ENCODE peak calls at places on chromosomes 4 and X, in five cellular contexts. One of them, this sample, is unnamed. For H3K4me1 and H3K27me3, the result is how much of the 10 kb centered on the place peaks cover.

GRCh38 chr4:31674313-31674947 is 954.3 kb downstream of the PCDH7 start:
- DNase-seq in heart right ventricle: no peak
- DNase-seq in aorta: no peak
- DNase-seq in RWPE2: no peak
- DNase-seq in neural progenitor cell: peak
- DNase-seq in this sample: peak

GRCh38 chr4:137610960-137611359 is 78.7 kb upstream of the PCDH18 start:
- DNase-seq in heart right ventricle: no peak
- DNase-seq in aorta: no peak
- DNase-seq in RWPE2: no peak
- DNase-seq in neural progenitor cell: peak
- DNase-seq in this sample: peak

GRCh38 chr4:154364012-154364863 is 127.4 kb downstream of the DCHS2 start:
- DNase-seq in heart right ventricle: no peak
- DNase-seq in aorta: no peak
- DNase-seq in RWPE2: no peak
- DNase-seq in neural progenitor cell: no peak
- DNase-seq in this sample: no peak

GRCh38 chr4:142615324-142615665 is 230.8 kb downstream of the INPP4B start:
- DNase-seq in heart right ventricle: no peak
- DNase-seq in aorta: no peak
- DNase-seq in RWPE2: no peak
- DNase-seq in neural progenitor cell: no peak
- DNase-seq in this sample: no peak

GRCh38 chr4:186169942-186170802 is 21.2 kb upstream of the CYP4V2 start:
- DNase-seq in heart right ventricle: no peak
- DNase-seq in aorta: no peak
- DNase-seq in RWPE2: no peak
- DNase-seq in neural progenitor cell: no peak
- DNase-seq in this sample: no peak

GRCh38 chr4:15702941-15703403 is at the start of gene BST1:
- DNase-seq in heart right ventricle: peak
- DNase-seq in aorta: peak
- DNase-seq in RWPE2: no peak
- DNase-seq in neural progenitor cell: peak
- DNase-seq in this sample: peak

GRCh38 chrX:49184294-49185061 is 1.7 kb downstream of the PRICKLE3 start:
- DNase-seq in heart right ventricle: peak
- DNase-seq in aorta: peak
- DNase-seq in RWPE2: peak
- DNase-seq in neural progenitor cell: peak
- DNase-seq in this sample: peak

GRCh38 chr4:13656569-13656988 is 29.1 kb upstream of the BOD1L1 start:
- DNase-seq in heart right ventricle: peak
- DNase-seq in aorta: peak
- DNase-seq in RWPE2: no peak
- DNase-seq in neural progenitor cell: peak
- DNase-seq in this sample: peak

GRCh38 chr4:123587983-123588494 is 191.4 kb downstream of the SPRY1 start:
- DNase-seq in heart right ventricle: no peak
- DNase-seq in aorta: no peak
- DNase-seq in RWPE2: peak
- DNase-seq in neural progenitor cell: no peak
- DNase-seq in this sample: peak

GRCh38 chr4:120821986-120822385 is 100.5 kb downstream of the PRDM5 start:
- DNase-seq in heart right ventricle: no peak
- DNase-seq in aorta: no peak
- DNase-seq in RWPE2: no peak
- DNase-seq in neural progenitor cell: no peak
- DNase-seq in this sample: no peak

GRCh38 chrX:84161641-84162040 is 26.4 kb downstream of the RPS6KA6 start:
- DNase-seq in heart right ventricle: no peak
- DNase-seq in aorta: no peak
- DNase-seq in RWPE2: no peak
- DNase-seq in neural progenitor cell: no peak
- DNase-seq in this sample: no peak
- H3K4me1 ChIP-seq in heart right ventricle: under half
- H3K4me1 ChIP-seq in aorta: under half
- H3K4me1 ChIP-seq in RWPE2: under half
- H3K4me1 ChIP-seq in neural progenitor cell: under half
- H3K4me1 ChIP-seq in this sample: under half

GRCh38 chr4:40221744-40222143 is 24.9 kb downstream of the RHOH start:
- DNase-seq in heart right ventricle: no peak
- DNase-seq in aorta: no peak
- DNase-seq in RWPE2: no peak
- DNase-seq in neural progenitor cell: no peak
- DNase-seq in this sample: no peak
- H3K4me3 ChIP-seq in heart right ventricle: no peak
- H3K4me3 ChIP-seq in aorta: no peak
- H3K4me3 ChIP-seq in RWPE2: no peak
- H3K4me3 ChIP-seq in neural progenitor cell: no peak
- H3K4me3 ChIP-seq in this sample: no peak

GRCh38 chrX:108171671-108172070 is 80.1 kb downstream of the ATG4A start:
- DNase-seq in heart right ventricle: no peak
- DNase-seq in aorta: no peak
- DNase-seq in RWPE2: no peak
- DNase-seq in neural progenitor cell: no peak
- DNase-seq in this sample: no peak

GRCh38 chrX:108165349-108166111 is 74.0 kb downstream of the ATG4A start:
- DNase-seq in heart right ventricle: no peak
- DNase-seq in aorta: no peak
- DNase-seq in RWPE2: no peak
- DNase-seq in neural progenitor cell: peak
- DNase-seq in this sample: no peak

GRCh38 chrX:108169768-108170167 is 78.2 kb downstream of the ATG4A start:
- DNase-seq in heart right ventricle: no peak
- DNase-seq in aorta: no peak
- DNase-seq in RWPE2: no peak
- DNase-seq in neural progenitor cell: no peak
- DNase-seq in this sample: no peak

GRCh38 chrX:108167211-108167872 is 75.8 kb downstream of the ATG4A start:
- DNase-seq in heart right ventricle: no peak
- DNase-seq in aorta: no peak
- DNase-seq in RWPE2: no peak
- DNase-seq in neural progenitor cell: no peak
- DNase-seq in this sample: peak

GRCh38 chrX:108168961-108169740 is 77.6 kb downstream of the ATG4A start:
- DNase-seq in heart right ventricle: no peak
- DNase-seq in aorta: no peak
- DNase-seq in RWPE2: no peak
- DNase-seq in neural progenitor cell: no peak
- DNase-seq in this sample: no peak
- H3K27me3 ChIP-seq in heart right ventricle: under half
- H3K27me3 ChIP-seq in aorta: under half
- H3K27me3 ChIP-seq in RWPE2: under half
- H3K27me3 ChIP-seq in neural progenitor cell: under half
- H3K27me3 ChIP-seq in this sample: under half

DNA sequence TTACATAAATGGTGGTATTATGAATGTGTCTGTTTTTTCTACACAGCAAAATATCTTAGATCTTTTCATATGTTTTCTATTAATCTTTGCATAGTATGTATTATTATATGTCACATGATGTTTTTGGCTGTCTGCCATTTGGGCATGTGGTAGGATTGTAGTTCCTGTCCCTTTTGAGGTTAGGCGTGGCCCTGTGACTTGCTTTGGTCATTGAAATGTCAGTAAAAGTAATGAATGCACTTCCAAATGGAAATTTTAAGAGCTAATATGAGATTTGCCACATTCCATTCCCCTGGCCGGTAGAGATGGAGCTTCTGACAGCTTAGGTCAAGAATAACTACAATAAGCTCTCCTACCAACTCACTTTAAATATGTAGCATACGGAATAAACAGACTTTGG is 45.1 kb downstream of the JADE3 start:
- DNase-seq in heart right ventricle: no peak
- DNase-seq in aorta: no peak
- DNase-seq in RWPE2: no peak
- DNase-seq in neural progenitor cell: no peak
- DNase-seq in this sample: no peak
- H3K4me1 ChIP-seq in heart right ventricle: under half
- H3K4me1 ChIP-seq in aorta: under half
- H3K4me1 ChIP-seq in RWPE2: under half
- H3K4me1 ChIP-seq in neural progenitor cell: under half
- H3K4me1 ChIP-seq in this sample: under half

GRCh38 chr4:5839751-5840674 is 52.9 kb downstream of the CRMP1 start:
- DNase-seq in heart right ventricle: peak
- DNase-seq in aorta: peak
- DNase-seq in RWPE2: peak
- DNase-seq in neural progenitor cell: no peak
- DNase-seq in this sample: no peak
- H3K4me3 ChIP-seq in heart right ventricle: no peak
- H3K4me3 ChIP-seq in aorta: no peak
- H3K4me3 ChIP-seq in RWPE2: no peak
- H3K4me3 ChIP-seq in neural progenitor cell: no peak
- H3K4me3 ChIP-seq in this sample: no peak

GRCh38 chr4:6568148-6568547 is 6.8 kb upstream of the MAN2B2 start:
- DNase-seq in heart right ventricle: no peak
- DNase-seq in aorta: no peak
- DNase-seq in RWPE2: no peak
- DNase-seq in neural progenitor cell: no peak
- DNase-seq in this sample: no peak
- H3K27me3 ChIP-seq in heart right ventricle: under half
- H3K27me3 ChIP-seq in aorta: under half
- H3K27me3 ChIP-seq in RWPE2: under half
- H3K27me3 ChIP-seq in neural progenitor cell: half or more
- H3K27me3 ChIP-seq in this sample: under half

GRCh38 chr4:1328267-1329155 is 18.5 kb upstream of the UVSSA start:
- DNase-seq in heart right ventricle: no peak
- DNase-seq in aorta: no peak
- DNase-seq in RWPE2: no peak
- DNase-seq in neural progenitor cell: no peak
- DNase-seq in this sample: no peak
- H3K4me1 ChIP-seq in heart right ventricle: under half
- H3K4me1 ChIP-seq in aorta: under half
- H3K4me1 ChIP-seq in RWPE2: under half
- H3K4me1 ChIP-seq in neural progenitor cell: under half
- H3K4me1 ChIP-seq in this sample: under half

DNA sequence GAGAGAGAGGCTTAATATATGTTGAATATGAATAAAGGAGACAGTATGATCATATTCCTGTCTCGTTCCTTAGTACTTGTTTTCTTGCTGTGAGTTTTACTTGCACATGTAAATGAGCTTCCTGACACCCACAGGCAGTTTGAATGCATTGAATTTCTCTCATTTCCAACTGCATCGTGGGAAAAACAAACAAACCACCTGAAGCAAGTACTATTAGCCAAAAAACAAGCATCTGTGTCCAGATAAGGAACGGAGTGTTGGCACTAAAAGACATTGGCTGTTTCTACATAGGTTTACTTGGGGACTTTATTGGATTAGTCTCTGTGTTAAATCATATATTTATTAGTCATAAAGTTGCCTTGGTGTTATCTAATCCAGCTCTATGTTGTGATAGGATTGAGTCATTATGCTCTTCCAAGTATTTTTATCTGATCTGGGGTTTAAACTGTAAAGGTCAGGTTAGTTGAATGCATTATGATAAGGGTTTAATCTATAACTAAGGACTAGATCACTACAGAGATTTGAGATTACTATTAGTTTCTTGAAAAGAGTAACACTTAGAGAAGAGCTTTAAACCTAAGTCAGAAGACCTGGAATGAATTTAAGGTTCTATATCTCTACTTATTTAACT is 339.0 kb upstream of the SPANXN4 start:
- DNase-seq in heart right ventricle: no peak
- DNase-seq in aorta: no peak
- DNase-seq in RWPE2: no peak
- DNase-seq in neural progenitor cell: no peak
- DNase-seq in this sample: no peak
- H3K4me3 ChIP-seq in heart right ventricle: no peak
- H3K4me3 ChIP-seq in aorta: no peak
- H3K4me3 ChIP-seq in RWPE2: no peak
- H3K4me3 ChIP-seq in neural progenitor cell: no peak
- H3K4me3 ChIP-seq in this sample: no peak

DNA sequence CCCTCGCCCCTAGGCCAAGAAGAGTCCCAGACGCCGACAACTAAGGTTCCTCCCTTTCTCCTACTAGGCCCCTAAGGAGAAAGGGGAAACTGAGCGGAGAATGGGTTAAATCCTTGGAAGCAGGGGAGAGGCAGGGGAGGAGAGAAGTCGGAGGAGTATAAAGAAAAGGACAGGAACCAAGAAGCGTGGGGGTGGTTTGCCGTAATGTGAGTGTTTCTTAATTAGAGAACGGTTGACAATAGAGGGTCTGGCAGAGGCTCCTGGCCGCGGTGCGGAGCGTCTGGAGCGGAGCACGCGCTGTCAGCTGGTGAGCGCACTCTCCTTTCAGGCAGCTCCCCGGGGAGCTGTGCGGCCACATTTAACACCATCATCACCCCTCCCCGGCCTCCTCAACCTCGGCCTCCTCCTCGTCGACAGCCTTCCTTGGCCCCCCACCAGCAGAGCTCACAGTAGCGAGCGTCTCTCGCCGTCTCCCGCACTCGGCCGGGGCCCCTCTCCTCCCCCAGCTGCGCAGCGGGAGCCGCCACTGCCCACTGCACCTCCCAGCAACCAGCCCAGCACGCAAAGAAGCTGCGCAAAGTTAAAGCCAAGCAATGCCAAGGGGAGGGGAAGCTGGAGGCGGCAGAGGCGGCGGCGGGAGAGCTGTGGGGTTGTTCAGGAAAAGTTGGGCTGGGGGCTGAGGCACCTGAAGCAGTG is 6.0 kb downstream of the ATOH1 start:
- DNase-seq in heart right ventricle: no peak
- DNase-seq in aorta: no peak
- DNase-seq in RWPE2: no peak
- DNase-seq in neural progenitor cell: peak
- DNase-seq in this sample: no peak
- H3K27me3 ChIP-seq in heart right ventricle: half or more
- H3K27me3 ChIP-seq in aorta: under half
- H3K27me3 ChIP-seq in RWPE2: under half
- H3K27me3 ChIP-seq in neural progenitor cell: half or more
- H3K27me3 ChIP-seq in this sample: under half